ENCODE peak calls at places on chromosomes 1 and 21, in ten cellular contexts. E is prostate gland, M is ovary, A is heart left ventricle, Y is tibial nerve, W is IMR-90, I is body of pancreas, J is Peyer's patch, F is stomach, V is HCT116. D is an unnamed sample. For H3K4me1, the result is how much of the 10 kb centered on the place peaks cover.

GRCh38 chr1:77347646-77348045 is 65.8 kb downstream of the AK5 start:
- DNase-seq in V (peak), E (no peak), J (no peak), M (no peak), I (no peak), A (no peak), W (peak), Y (no peak), F (no peak), D (no peak)

GRCh38 chr1:46315669-46316403 is 12.3 kb downstream of the UQCRH start:
- DNase-seq in M (no peak), F (no peak), I (no peak), J (no peak), A (no peak), W (peak), V (no peak), E (no peak), Y (no peak), D (no peak)

GRCh38 chr1:43930168-43930948 is 3.2 kb upstream of the ARTN start:
- DNase-seq in M (no peak), J (no peak), F (no peak), E (no peak), V (peak), Y (no peak), A (no peak), W (no peak), I (peak), D (no peak)

GRCh38 chr1:190708418-190709057 is 230.9 kb upstream of the BRINP3 start:
- DNase-seq in V (no peak), Y (no peak), A (no peak), W (no peak), E (no peak), I (no peak), F (no peak), M (no peak), J (no peak), D (no peak)

GRCh38 chr1:205484985-205485967 is 19.2 kb upstream of the CDK18 start:
- DNase-seq in I (peak), A (peak), F (peak), V (peak), Y (no peak), J (peak), W (peak), E (peak), M (peak), D (peak)

GRCh38 chr1:17790383-17791054 is 35.4 kb downstream of the ACTL8 start:
- DNase-seq in E (no peak), F (no peak), Y (no peak), M (no peak), A (no peak), I (no peak), W (no peak), V (no peak), J (no peak), D (no peak)

GRCh38 chr1:178724734-178725602 is at the start of gene RALGPS2:
- DNase-seq in J (peak), F (peak), A (peak), Y (peak), M (peak), V (no peak), I (peak), E (peak), W (peak), D (peak)

GRCh38 chr1:69540052-69540451 is 27.7 kb upstream of the LRRC7 start:
- DNase-seq in Y (no peak), F (no peak), V (no peak), J (no peak), E (no peak), W (no peak), M (no peak), A (no peak), I (no peak), D (no peak)

GRCh38 chr1:90174246-90174645 is 179.3 kb downstream of the ZNF326 start:
- DNase-seq in V (no peak), Y (no peak), I (no peak), W (no peak), F (no peak), E (no peak), M (no peak), J (no peak), A (no peak), D (no peak)

GRCh38 chr1:98749152-98749756 is 87.7 kb downstream of the SNX7 start:
- DNase-seq in Y (no peak), M (no peak), J (no peak), E (no peak), A (no peak), F (no peak), I (no peak), V (no peak), W (peak), D (no peak)

GRCh38 chr1:193614817-193615216 is 428.4 kb upstream of the B3GALT2 start:
- DNase-seq in Y (no peak), W (peak), M (no peak), E (no peak), J (no peak), F (no peak), V (peak), I (no peak), A (no peak), D (no peak)

GRCh38 chr21:9839011-9839661 is 682.2 kb upstream of the TPTE start:
- DNase-seq in J (no peak), V (no peak), Y (no peak), A (no peak), E (no peak), F (no peak), W (no peak), M (peak), I (no peak), D (no peak)

GRCh38 chr1:167011560-167012191 is 22.6 kb downstream of the MAEL start:
- DNase-seq in A (no peak), W (no peak), Y (no peak), J (no peak), V (no peak), F (no peak), I (no peak), M (no peak), E (no peak), D (no peak)

GRCh38 chr1:163410073-163410522 is 88.3 kb downstream of the NUF2 start:
- DNase-seq in I (peak), V (peak), F (peak), W (peak), M (peak), E (peak), Y (no peak), J (peak), A (no peak), D (no peak)

GRCh38 chr1:25744140-25744581 is 55.8 kb upstream of the SELENON start:
- DNase-seq in F (peak), M (peak), E (peak), W (peak), Y (peak), I (peak), J (no peak), A (peak), V (peak), D (peak)

GRCh38 chr1:38667626-38668025 is 191.9 kb downstream of the RRAGC start:
- DNase-seq in E (no peak), A (no peak), F (no peak), V (no peak), I (no peak), J (no peak), Y (no peak), M (no peak), W (no peak), D (no peak)

GRCh38 chr1:110524311-110525249 is 5.6 kb upstream of the KCNA10 start:
- DNase-seq in J (peak), A (peak), W (peak), F (peak), I (peak), M (no peak), V (peak), E (no peak), Y (no peak), D (no peak)

GRCh38 chr21:42639646-42640152 is 13.7 kb upstream of the PDE9A start:
- DNase-seq in A (no peak), W (no peak), V (no peak), F (peak), J (no peak), M (no peak), I (no peak), E (no peak), Y (no peak), D (no peak)

GRCh38 chr1:24126023-24126671 is 14.2 kb upstream of the MYOM3 start:
- DNase-seq in J (no peak), A (peak), Y (no peak), V (no peak), E (no peak), W (peak), F (no peak), M (no peak), I (no peak), D (peak)

GRCh38 chr21:34091607-34092006 is 18.2 kb downstream of the MRPS6 start:
- DNase-seq in I (no peak), M (no peak), W (no peak), E (no peak), F (no peak), V (peak), J (no peak), A (no peak), Y (no peak), D (no peak)

GRCh38 chr1:182389619-182390047 is 2.0 kb downstream of the GLUL start:
- DNase-seq in V (no peak), J (no peak), F (no peak), A (peak), W (no peak), Y (no peak), E (peak), M (no peak), I (peak), D (peak)

GRCh38 chr1:47849611-47850261 is 147.4 kb downstream of the TRABD2B start:
- DNase-seq in E (no peak), W (no peak), A (no peak), I (peak), F (no peak), V (no peak), M (no peak), Y (peak), J (no peak), D (peak)

GRCh38 chr1:35901235-35901634 is 18.2 kb downstream of the AGO1 start:
- DNase-seq in W (no peak), V (no peak), A (no peak), I (no peak), E (peak), J (no peak), M (no peak), F (no peak), Y (no peak), D (no peak)

GRCh38 chr1:25609921-25610320 is 6.7 kb upstream of the MAN1C1 start:
- DNase-seq in I (no peak), V (no peak), E (no peak), W (peak), Y (no peak), F (no peak), J (no peak), A (no peak), M (no peak), D (no peak)

GRCh38 chr1:166170726-166171125 is 3.9 kb upstream of the FAM78B start:
- DNase-seq in F (no peak), E (no peak), Y (no peak), J (no peak), I (no peak), A (no peak), V (peak), W (no peak), M (no peak), D (no peak)

GRCh38 chr1:247111636-247112478 is 7.7 kb upstream of the ZNF669 start:
- DNase-seq in V (no peak), J (no peak), M (peak), Y (peak), F (peak), I (peak), A (peak), W (peak), E (peak), D (peak)

GRCh38 chr1:190852611-190853010 is 374.9 kb upstream of the BRINP3 start:
- DNase-seq in E (no peak), J (no peak), Y (no peak), W (no peak), V (no peak), A (no peak), F (no peak), I (no peak), M (no peak), D (no peak)

GRCh38 chr1:159891275-159892157 is 8.4 kb downstream of the CFAP45 start:
- DNase-seq in I (peak), A (peak), M (peak), Y (peak), V (peak), E (peak), W (peak), F (peak), J (peak), D (peak)

GRCh38 chr1:209648931-209649776 is 3.1 kb downstream of the LAMB3 start:
- DNase-seq in J (no peak), W (peak), A (no peak), I (peak), M (no peak), F (peak), Y (no peak), E (no peak), V (peak), D (no peak)

GRCh38 chr1:38475624-38476005 is 384.0 kb downstream of the RRAGC start:
- DNase-seq in M (no peak), I (no peak), J (no peak), E (no peak), F (no peak), A (no peak), W (no peak), V (no peak), Y (no peak), D (no peak)

GRCh38 chr1:98046031-98046641 is 125.3 kb upstream of the DPYD start:
- DNase-seq in Y (no peak), F (no peak), E (no peak), M (no peak), A (no peak), W (peak), V (no peak), I (no peak), J (no peak), D (no peak)

GRCh38 chr1:29732438-29732837 is 496.1 kb downstream of the PTPRU start:
- DNase-seq in F (no peak), A (no peak), I (no peak), M (no peak), E (no peak), W (no peak), V (no peak), J (no peak), Y (no peak), D (no peak)

GRCh38 chr1:59223943-59224639 is 72.8 kb upstream of the FGGY start:
- DNase-seq in M (no peak), Y (no peak), A (no peak), W (peak), E (peak), I (no peak), V (no peak), F (no peak), J (no peak), D (no peak)

GRCh38 chr1:220326578-220326977 is 54.3 kb upstream of the RAB3GAP2 start:
- DNase-seq in Y (no peak), A (no peak), J (no peak), V (no peak), M (no peak), W (peak), I (no peak), E (no peak), F (no peak), D (peak)

GRCh38 chr1:1954831-1955441 is 35.9 kb upstream of the TMEM52 start:
- DNase-seq in V (no peak), M (no peak), A (no peak), I (no peak), W (no peak), Y (no peak), F (no peak), J (no peak), E (no peak), D (no peak)

GRCh38 chr1:179870870-179871269 is 6.7 kb downstream of the TOR1AIP2 start:
- DNase-seq in E (no peak), F (no peak), M (no peak), J (no peak), W (no peak), I (no peak), Y (no peak), A (no peak), V (no peak), D (no peak)

GRCh38 chr1:7430646-7431045 is 340.4 kb upstream of the VAMP3 start:
- DNase-seq in M (no peak), Y (no peak), J (no peak), W (no peak), I (no peak), A (no peak), E (no peak), V (no peak), F (no peak), D (no peak)

GRCh38 chr1:8214501-8215173 is 103.3 kb upstream of the SLC45A1 start:
- DNase-seq in M (no peak), J (no peak), F (no peak), E (no peak), I (no peak), Y (no peak), A (no peak), V (no peak), W (no peak), D (no peak)

GRCh38 chr1:198534540-198535413 is 5.7 kb downstream of the ATP6V1G3 start:
- DNase-seq in F (no peak), A (no peak), M (no peak), I (no peak), E (no peak), J (no peak), Y (no peak), V (no peak), W (no peak), D (no peak)

GRCh38 chr1:61779231-61779630 is 37.0 kb downstream of the PATJ start:
- DNase-seq in A (no peak), F (no peak), Y (no peak), I (no peak), M (no peak), V (no peak), E (no peak), J (no peak), W (no peak), D (no peak)
- TF ChIP-seq POLR2A in A (no peak), F (no peak), Y (no peak), I (no peak), M (no peak), V (no peak), E (no peak), J (no peak), W (no peak), D (no peak)

DNA sequence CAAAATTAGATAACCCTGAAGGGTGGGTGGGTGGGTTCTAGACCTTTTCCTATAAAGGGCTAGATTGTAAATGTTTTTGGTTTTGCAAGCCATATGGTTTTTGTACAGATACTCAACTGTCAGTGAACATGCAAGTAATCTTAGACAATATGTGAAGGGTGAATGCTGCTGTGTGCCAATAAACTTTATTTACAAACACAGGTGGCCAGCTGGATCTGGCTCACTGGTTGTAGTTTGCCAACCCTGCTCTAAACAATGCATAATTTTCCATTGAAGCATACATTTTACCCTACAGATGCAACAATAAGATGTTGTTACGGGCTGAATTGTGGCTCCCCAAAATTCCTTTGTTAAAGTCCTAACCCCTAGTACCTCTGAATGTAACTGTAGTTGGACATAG is 18.6 kb upstream of the TARBP1 start:
- DNase-seq in M (no peak), J (no peak), E (no peak), Y (no peak), I (no peak), F (no peak), V (no peak), W (no peak), A (no peak), D (no peak)
- H3K4me1 ChIP-seq in M (under half), J (under half), E (under half), Y (under half), I (under half), F (under half), V (under half), W (under half), A (under half), D (half or more)

DNA sequence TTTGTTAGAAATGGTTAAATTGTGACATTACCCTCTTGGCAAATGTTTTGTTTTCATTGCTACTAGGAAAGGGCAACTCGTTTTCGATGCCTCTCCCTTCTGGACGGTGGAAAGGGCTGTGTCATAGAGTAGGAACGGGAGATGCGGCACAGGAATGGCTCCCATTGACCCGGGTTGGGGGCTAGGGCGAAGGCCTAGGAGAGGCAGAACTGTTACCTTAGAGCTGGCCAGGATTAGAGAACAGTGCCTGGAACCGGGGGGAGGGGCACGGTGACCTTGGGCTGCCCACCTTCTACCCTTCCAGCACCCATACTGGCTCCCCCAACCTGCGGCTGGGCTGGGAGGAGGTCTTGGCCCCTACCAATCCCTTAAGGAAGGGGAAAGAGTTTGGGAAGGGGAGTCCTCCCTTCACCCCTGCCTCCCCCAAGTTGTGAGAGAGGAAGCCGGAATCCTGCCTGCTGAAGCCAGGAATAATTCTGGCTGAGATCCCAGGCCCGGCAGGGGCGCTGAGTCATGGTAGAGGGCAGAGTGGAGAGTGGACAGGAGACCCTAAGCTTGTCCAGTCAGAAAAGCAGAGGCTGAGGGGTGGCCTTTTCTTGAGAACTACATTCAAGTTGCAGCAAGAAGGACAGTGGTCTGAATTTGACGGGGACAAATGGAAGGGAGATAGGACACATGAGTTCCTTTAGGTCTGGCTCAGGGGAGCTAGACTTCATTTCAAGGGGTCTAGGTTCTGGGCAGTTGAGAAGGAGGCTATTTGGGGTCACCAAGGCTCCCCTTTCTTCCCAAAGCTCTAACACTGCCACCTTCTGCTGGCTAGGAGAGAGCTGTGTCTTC is 8.2 kb downstream of the LMNA start:
- DNase-seq in Y (no peak), E (peak), A (peak), V (no peak), W (peak), F (peak), I (peak), J (no peak), M (peak), D (peak)
- TF ChIP-seq POLR2A in Y (no peak), E (peak), A (no peak), V (no peak), W (peak), F (no peak), I (peak), J (no peak), M (peak), D (peak)

DNA sequence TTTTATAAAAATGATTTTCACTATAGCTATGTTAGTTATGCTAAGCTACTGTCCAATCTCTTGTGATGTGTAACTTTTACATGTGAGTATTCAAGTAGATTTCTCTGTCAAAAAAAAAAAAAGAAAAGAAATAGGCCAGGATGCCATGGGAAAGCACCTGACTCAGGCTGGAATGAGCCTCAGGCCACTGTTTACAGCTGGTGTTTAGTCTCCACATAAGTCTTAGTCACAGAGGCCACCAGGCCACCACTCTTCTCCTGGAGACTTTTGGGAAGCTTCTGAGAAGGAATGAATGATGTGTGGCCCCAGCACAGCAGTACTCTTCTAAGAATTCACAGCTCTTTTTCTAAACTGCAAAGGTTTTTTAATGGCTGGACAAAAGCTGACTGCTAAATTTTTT is 48.9 kb downstream of the CHML start:
- DNase-seq in W (peak), V (no peak), A (no peak), I (no peak), F (no peak), J (no peak), E (no peak), Y (no peak), M (no peak), D (no peak)
- H3K4me1 ChIP-seq in W (under half), V (under half), A (under half), I (under half), F (under half), J (under half), E (under half), Y (under half), M (under half), D (under half)

GRCh38 chr1:31409946-31410858 is 2.8 kb upstream of the SERINC2 start:
- DNase-seq in F (no peak), I (no peak), W (peak), M (no peak), E (no peak), A (no peak), V (no peak), J (no peak), Y (no peak), D (no peak)
- TF ChIP-seq POLR2A in F (no peak), I (no peak), W (no peak), M (no peak), E (no peak), A (no peak), V (no peak), J (no peak), Y (no peak), D (no peak)

DNA sequence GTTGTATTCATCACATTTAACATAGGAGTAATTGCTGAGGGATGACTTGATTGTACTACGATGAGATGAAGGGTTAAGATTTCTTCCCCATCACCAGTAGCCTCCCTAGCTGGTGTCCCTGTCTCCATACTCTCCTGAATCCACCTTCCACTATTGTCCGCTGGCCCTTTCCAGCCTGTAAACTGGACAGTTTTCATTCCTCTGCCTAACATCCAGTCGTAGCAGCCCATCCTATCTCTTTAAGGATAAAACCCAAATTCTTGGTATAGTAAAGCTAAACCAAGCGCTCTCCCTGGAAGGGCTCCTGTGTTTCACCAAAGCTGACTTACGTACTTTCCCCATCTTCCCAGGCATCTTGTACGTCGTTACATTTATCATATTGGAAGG is 670 bp downstream of the COX20 start:
- DNase-seq in J (no peak), I (no peak), Y (no peak), M (peak), A (no peak), F (no peak), W (peak), E (no peak), V (no peak), D (no peak)
- H3K4me1 ChIP-seq in J (under half), I (under half), Y (under half), M (under half), A (under half), F (half or more), W (under half), E (under half), V (half or more), D (under half)